ENCODE peak calls at places on chromosomes 1 and 21, in ten cellular contexts. Y, F, P, B, K, A, C, L, W and G are unnamed samples.

GRCh38 chr1:162029205-162029604 is 5.5 kb upstream of the OLFML2B start:
- DNase-seq in Y (no peak), F (no peak), P (no peak), B (no peak), K (peak), A (no peak), C (no peak), L (no peak), W (no peak), G (no peak)

GRCh38 chr1:181469829-181470228 is 13.5 kb upstream of the CACNA1E start:
- DNase-seq in Y (peak), F (no peak), P (peak), B (no peak), K (no peak), A (peak), C (no peak), L (no peak), W (no peak), G (no peak)

GRCh38 chr1:170729608-170730378 is 65.9 kb downstream of the PRRX1 start:
- DNase-seq in Y (no peak), F (no peak), P (no peak), B (no peak), K (no peak), A (peak), C (no peak), L (peak), W (no peak), G (no peak)

GRCh38 chr21:25385912-25386474 is 221.3 kb downstream of the MRPL39 start:
- DNase-seq in Y (peak), F (no peak), P (peak), B (no peak), K (peak), A (peak), C (no peak), L (no peak), W (no peak), G (no peak)

GRCh38 chr1:111591946-111592345 is 27.6 kb upstream of the RAP1A start:
- DNase-seq in Y (no peak), F (no peak), P (no peak), B (no peak), K (no peak), A (no peak), C (no peak), L (no peak), W (no peak), G (no peak)

GRCh38 chr1:186014370-186015030 is 280.3 kb downstream of the HMCN1 start:
- DNase-seq in Y (no peak), F (no peak), P (no peak), B (no peak), K (peak), A (peak), C (no peak), L (no peak), W (no peak), G (no peak)

GRCh38 chr1:178768423-178768822 is 43.4 kb downstream of the RALGPS2 start:
- DNase-seq in Y (no peak), F (no peak), P (peak), B (no peak), K (no peak), A (no peak), C (no peak), L (no peak), W (peak), G (no peak)

GRCh38 chr1:110508038-110508437 is 10.9 kb downstream of the KCNA10 start:
- DNase-seq in Y (peak), F (peak), P (peak), B (peak), K (no peak), A (peak), C (no peak), L (peak), W (peak), G (no peak)

GRCh38 chr21:42125571-42126544 is 54.7 kb downstream of the UMODL1 start:
- DNase-seq in Y (no peak), F (no peak), P (peak), B (no peak), K (no peak), A (peak), C (no peak), L (no peak), W (no peak), G (no peak)

GRCh38 chr1:231487019-231487418 is 41.5 kb upstream of the TSNAX start:
- DNase-seq in Y (no peak), F (no peak), P (peak), B (no peak), K (peak), A (peak), C (no peak), L (no peak), W (no peak), G (no peak)

GRCh38 chr1:176206006-176206960 is 803 bp downstream of the COP1 start:
- DNase-seq in Y (peak), F (no peak), P (peak), B (peak), K (peak), A (peak), C (no peak), L (peak), W (no peak), G (no peak)

GRCh38 chr1:225467193-225468020 is 39.6 kb upstream of the LBR start:
- DNase-seq in Y (peak), F (peak), P (peak), B (peak), K (peak), A (no peak), C (no peak), L (peak), W (no peak), G (peak)

GRCh38 chr21:38993561-38993960 is 187.8 kb downstream of the ETS2 start:
- DNase-seq in Y (peak), F (no peak), P (no peak), B (peak), K (peak), A (peak), C (no peak), L (peak), W (no peak), G (no peak)

GRCh38 chr1:63269571-63269970 is 52.8 kb upstream of the FOXD3 start:
- DNase-seq in Y (no peak), F (no peak), P (no peak), B (no peak), K (no peak), A (no peak), C (no peak), L (no peak), W (no peak), G (no peak)

GRCh38 chr1:164983023-164983650 is 373.4 kb downstream of the LMX1A start:
- DNase-seq in Y (no peak), F (no peak), P (no peak), B (no peak), K (no peak), A (no peak), C (no peak), L (no peak), W (no peak), G (no peak)

GRCh38 chr1:238488406-238488805 is 597.7 kb upstream of the ZP4 start:
- DNase-seq in Y (no peak), F (no peak), P (no peak), B (no peak), K (no peak), A (peak), C (no peak), L (no peak), W (no peak), G (no peak)

GRCh38 chr1:1815606-1816281 is 37.5 kb upstream of the NADK start:
- DNase-seq in Y (no peak), F (no peak), P (no peak), B (no peak), K (no peak), A (no peak), C (no peak), L (no peak), W (no peak), G (no peak)

GRCh38 chr1:203692565-203693470 is 66.2 kb downstream of the ATP2B4 start:
- DNase-seq in Y (peak), F (peak), P (no peak), B (peak), K (peak), A (peak), C (peak), L (peak), W (no peak), G (no peak)

DNA sequence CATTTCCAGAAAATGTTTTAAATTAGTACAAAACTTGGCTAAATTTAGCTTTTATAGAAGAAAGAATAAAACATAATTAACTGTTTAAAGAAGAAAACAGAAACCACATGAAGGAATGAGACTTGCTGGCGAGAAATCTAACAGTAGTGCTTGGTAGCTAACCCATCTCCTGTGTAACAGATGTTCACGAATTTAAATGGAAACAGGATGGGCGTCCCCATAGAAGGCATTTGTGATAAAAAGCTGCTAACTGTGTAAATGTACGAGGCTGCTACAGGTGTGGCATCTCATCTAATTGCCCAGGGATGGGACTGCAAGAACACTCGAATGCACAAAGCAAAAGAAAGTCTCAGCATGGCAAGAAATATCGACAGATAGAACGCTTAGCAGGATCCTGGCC is 112.8 kb downstream of the RUNX1 start:
- DNase-seq in Y (no peak), F (no peak), P (no peak), B (no peak), K (no peak), A (no peak), C (no peak), L (no peak), W (no peak), G (no peak)
- H3K4me3 ChIP-seq in Y (no peak), F (no peak), P (no peak), B (no peak), K (no peak), A (peak), C (no peak), L (no peak), W (no peak), G (no peak)

DNA sequence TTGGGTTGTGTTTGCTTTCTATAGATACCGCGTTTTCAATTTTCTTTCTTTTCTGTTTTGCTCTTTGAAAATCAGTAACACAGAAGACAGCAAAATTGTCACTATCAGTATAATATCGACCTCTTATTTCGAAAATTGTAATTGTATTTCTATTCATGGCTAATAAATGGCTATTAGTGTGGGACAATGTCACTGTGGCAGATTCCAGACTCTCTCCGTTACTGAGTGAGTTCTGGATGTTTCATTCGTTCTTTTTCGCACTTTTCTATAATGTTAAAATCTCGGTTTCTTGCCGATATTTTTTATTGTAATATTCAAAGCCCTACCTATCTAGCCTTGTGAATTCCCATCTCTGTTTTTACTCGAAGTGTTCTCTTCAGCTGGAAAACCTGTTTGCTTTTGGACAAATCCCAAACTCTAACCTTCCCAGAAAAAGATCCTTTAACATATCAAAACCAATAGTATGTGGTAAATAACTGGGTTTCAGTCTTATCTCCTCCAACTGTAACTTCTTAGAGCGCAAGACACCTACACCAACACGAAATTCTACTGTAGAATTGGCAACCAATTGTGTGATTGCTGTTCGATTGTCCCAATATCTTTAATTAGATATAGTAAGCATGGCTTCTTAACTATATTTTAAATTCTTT is 6.0 kb upstream of the MPZL1 start:
- DNase-seq in Y (no peak), F (no peak), P (no peak), B (no peak), K (peak), A (peak), C (no peak), L (no peak), W (no peak), G (no peak)
- TF ChIP-seq POLR2A in Y (no peak), F (no peak), P (no peak), B (no peak), K (no peak), A (no peak), C (no peak), L (no peak), W (no peak), G (no peak)

DNA sequence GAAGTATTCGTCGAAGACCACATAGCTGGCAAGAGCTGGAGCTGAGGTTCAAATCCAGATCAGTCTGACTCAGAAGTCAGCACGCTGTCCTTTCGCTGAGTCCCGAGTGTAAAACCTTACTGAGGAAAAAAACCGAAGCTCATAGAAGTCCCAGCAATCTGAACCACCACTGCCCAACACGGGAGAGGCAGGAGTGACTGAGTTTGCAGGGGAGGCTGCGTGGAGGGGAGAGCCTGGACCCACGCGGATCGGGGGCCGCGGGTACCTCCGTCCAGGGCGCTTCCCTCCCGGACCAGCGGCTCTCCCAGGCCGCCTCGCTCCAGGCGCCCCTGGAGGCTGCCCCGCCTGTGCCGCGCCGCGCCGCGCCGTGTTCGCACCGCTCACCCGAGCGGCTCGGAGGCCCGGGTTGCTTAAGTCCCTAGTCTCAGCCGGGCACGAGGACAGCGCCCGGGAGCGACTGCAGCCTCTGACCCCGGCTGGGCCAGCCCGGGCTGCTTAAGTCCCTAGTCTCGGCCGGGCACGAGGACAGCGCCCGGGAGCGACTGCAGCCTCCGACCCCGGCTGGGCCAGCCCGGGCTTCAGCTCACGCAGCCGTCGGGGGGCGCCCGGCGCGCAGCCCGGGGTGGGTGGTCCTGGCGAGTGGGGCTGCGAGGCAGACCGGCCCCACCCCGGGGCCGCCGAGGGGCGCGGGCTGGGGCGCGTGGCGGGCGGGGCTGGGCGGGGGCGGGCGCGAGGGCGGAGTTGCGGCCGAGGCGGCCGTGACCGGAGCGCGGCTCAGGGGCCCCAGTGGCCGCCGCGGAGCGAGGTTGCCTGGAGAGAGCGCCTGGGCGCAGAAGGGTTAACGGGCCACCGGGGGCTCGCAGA is at the start of gene ADAMTSL4:
- DNase-seq in Y (peak), F (no peak), P (peak), B (no peak), K (peak), A (peak), C (peak), L (peak), W (no peak), G (no peak)
- TF ChIP-seq CTCF in Y (peak), F (no peak), P (no peak), B (peak), K (peak), A (peak), C (no peak), L (peak), W (no peak), G (peak)

DNA sequence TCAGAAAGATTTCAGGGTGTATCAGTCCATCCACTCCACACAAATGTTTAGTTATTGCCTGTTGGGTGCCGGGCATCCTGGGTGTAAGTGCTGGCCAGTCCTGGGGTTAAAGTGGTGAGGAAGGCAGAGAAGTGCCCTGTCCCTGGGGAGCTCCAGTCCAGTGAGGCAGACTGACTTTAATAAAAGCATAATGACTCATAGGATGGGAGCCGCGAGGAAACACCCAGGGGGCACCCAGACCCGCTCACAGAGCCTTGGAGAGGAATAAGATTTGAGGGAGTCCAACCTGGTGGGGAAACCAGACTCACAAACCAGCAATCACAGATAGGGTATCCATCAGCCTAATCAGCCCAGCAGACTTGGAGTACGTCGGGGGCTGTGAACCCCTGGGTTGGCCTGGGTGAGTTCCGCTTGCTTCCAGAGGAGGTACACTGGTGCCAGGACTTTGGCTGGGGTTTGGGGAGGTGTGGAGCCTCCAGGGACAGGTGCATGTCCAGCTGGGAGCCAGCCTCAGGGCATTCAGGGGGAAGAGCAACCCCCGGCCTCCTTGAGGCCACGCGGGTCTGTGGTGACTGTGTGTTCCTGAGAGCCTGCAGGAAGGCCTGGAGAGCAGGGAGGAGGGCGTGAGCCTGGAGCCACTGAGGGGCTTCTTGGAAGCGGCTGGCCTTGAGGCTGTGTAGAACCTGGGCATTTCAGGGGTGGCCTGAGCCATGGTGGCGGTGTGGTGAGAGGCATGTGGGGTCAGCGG is 3.7 kb downstream of the PEAR1 start:
- DNase-seq in Y (no peak), F (no peak), P (peak), B (no peak), K (peak), A (peak), C (no peak), L (no peak), W (no peak), G (no peak)
- H3K4me3 ChIP-seq in Y (no peak), F (no peak), P (no peak), B (peak), K (no peak), A (no peak), C (peak), L (peak), W (no peak), G (peak)